ENCODE peak calls at places on chromosomes 6 and 20, in seven cellular contexts. D, Z, K, O, J, A and F are unnamed samples.

GRCh38 chr6:119148102-119148824 is 69.8 kb upstream of the FAM184A start:
- DNase-seq in Z (no peak), J (peak), K (peak), A (peak), D (no peak), O (peak), F (no peak)

GRCh38 chr6:32865724-32866443 is 11.9 kb downstream of the PSMB9 start:
- DNase-seq in A (no peak), O (no peak), Z (no peak), D (no peak), K (no peak), J (no peak), F (no peak)

GRCh38 chr20:19688031-19688806 is 69.8 kb upstream of the RIN2 start:
- DNase-seq in Z (peak), A (peak), K (peak), J (peak), D (peak), O (peak), F (peak)

GRCh38 chr6:81655696-81656095 is 96.8 kb downstream of the TENT5A start:
- DNase-seq in K (peak), O (no peak), Z (no peak), D (no peak), A (no peak), J (no peak), F (no peak)

GRCh38 chr20:35601021-35601973 is 14.3 kb upstream of the SPAG4 start:
- DNase-seq in K (peak), J (peak), O (peak), A (peak), D (peak), Z (peak), F (peak)

GRCh38 chr6:133895573-133896343 is 6.8 kb downstream of the TCF21 start:
- DNase-seq in D (no peak), O (no peak), J (no peak), K (peak), A (peak), Z (no peak), F (no peak)

GRCh38 chr6:106511274-106512047 is 117.8 kb downstream of the RTN4IP1 start:
- DNase-seq in K (peak), A (peak), O (peak), D (peak), Z (peak), J (peak), F (peak)

GRCh38 chr6:101001012-101001411 is 119.9 kb upstream of the ASCC3 start:
- DNase-seq in A (no peak), O (no peak), D (no peak), K (no peak), Z (no peak), J (no peak), F (no peak)

GRCh38 chr20:34262488-34263288 is 21.5 kb downstream of the ASIP start:
- DNase-seq in O (peak), D (peak), Z (peak), J (peak), K (peak), A (peak), F (peak)

GRCh38 chr20:35434085-35435005 is 3.7 kb downstream of the GDF5 start:
- DNase-seq in K (no peak), Z (no peak), A (peak), J (no peak), O (no peak), D (no peak), F (no peak)

GRCh38 chr20:39851459-39851858 is 837.6 kb downstream of the MAFB start:
- DNase-seq in Z (no peak), D (no peak), K (peak), J (no peak), O (no peak), A (peak), F (no peak)

GRCh38 chr20:49505518-49505917 is 23.1 kb upstream of the KCNB1 start:
- DNase-seq in J (no peak), A (peak), Z (peak), O (no peak), D (no peak), K (peak), F (no peak)

GRCh38 chr20:31594558-31595379 is 10.3 kb upstream of the ID1 start:
- DNase-seq in K (no peak), Z (no peak), O (no peak), D (peak), J (peak), A (no peak), F (no peak)

GRCh38 chr20:51666126-51666525 is 102.1 kb downstream of the ATP9A start:
- DNase-seq in A (no peak), Z (no peak), J (no peak), D (no peak), O (no peak), K (no peak), F (no peak)

GRCh38 chr6:129317931-129318820 is 391.8 kb downstream of the ARHGAP18 start:
- DNase-seq in D (no peak), A (peak), K (peak), O (no peak), Z (no peak), J (no peak), F (no peak)

GRCh38 chr6:42347456-42347855 is 104.3 kb downstream of the TRERF1 start:
- DNase-seq in J (no peak), Z (no peak), K (no peak), D (no peak), A (no peak), O (no peak), F (no peak)

GRCh38 chr6:34484899-34485298 is 19.0 kb downstream of the PACSIN1 start:
- DNase-seq in J (no peak), D (no peak), K (no peak), Z (no peak), O (peak), A (no peak), F (no peak)

GRCh38 chr6:121826156-121826810 is 390.8 kb downstream of the GJA1 start:
- DNase-seq in K (peak), A (peak), J (no peak), D (no peak), O (no peak), Z (no peak), F (no peak)

GRCh38 chr6:33914519-33915120 is 110.8 kb upstream of the MLN start:
- DNase-seq in D (peak), A (no peak), Z (no peak), K (no peak), J (no peak), O (peak), F (no peak)

GRCh38 chr6:75202676-75203131 is 3.1 kb downstream of the COL12A1 start:
- DNase-seq in O (no peak), A (peak), D (no peak), K (peak), J (no peak), Z (no peak), F (no peak)

GRCh38 chr6:52635049-52635577 is 35.8 kb upstream of the TMEM14A start:
- DNase-seq in D (no peak), Z (no peak), J (no peak), O (no peak), A (peak), K (peak), F (no peak)

GRCh38 chr6:113909224-113909856 is 52.2 kb downstream of the MARCKS start:
- DNase-seq in O (peak), D (no peak), A (peak), Z (no peak), K (peak), J (peak), F (no peak)

GRCh38 chr6:107075951-107076381 is 39.3 kb downstream of the BEND3 start:
- DNase-seq in O (peak), Z (peak), J (no peak), K (peak), A (peak), D (no peak), F (no peak)

GRCh38 chr6:56866917-56867522 is 87.9 kb upstream of the BEND6 start:
- DNase-seq in J (no peak), O (no peak), D (no peak), A (peak), Z (no peak), K (peak), F (no peak)

GRCh38 chr20:52937701-52938100 is 34.5 kb upstream of the TSHZ2 start:
- DNase-seq in A (no peak), O (peak), K (peak), D (no peak), J (peak), Z (no peak), F (no peak)

GRCh38 chr20:38272961-38273360 is 12.4 kb upstream of the KIAA1755 start:
- DNase-seq in J (no peak), A (peak), Z (no peak), D (no peak), O (no peak), K (peak), F (no peak)

GRCh38 chr6:153735761-153736160 is 303.3 kb upstream of the OPRM1 start:
- DNase-seq in D (no peak), A (no peak), J (no peak), Z (no peak), K (no peak), O (no peak), F (peak)

GRCh38 chr6:14126250-14126649 is 8.7 kb downstream of the CD83 start:
- DNase-seq in A (no peak), J (no peak), K (no peak), O (no peak), D (no peak), Z (no peak), F (no peak)

GRCh38 chr20:58716476-58717277 is 24.1 kb downstream of the NPEPL1 start:
- DNase-seq in J (peak), A (no peak), O (no peak), K (peak), D (peak), Z (peak), F (peak)

GRCh38 chr6:15327271-15327670 is 81.4 kb downstream of the JARID2 start:
- DNase-seq in O (peak), K (peak), J (no peak), Z (no peak), D (peak), A (no peak), F (no peak)

GRCh38 chr6:53042112-53042511 is 23.1 kb upstream of the FBXO9 start:
- DNase-seq in D (no peak), Z (no peak), J (peak), A (peak), O (no peak), K (peak), F (no peak)

GRCh38 chr20:47350181-47350550 is 6.3 kb downstream of the ZMYND8 start:
- DNase-seq in Z (no peak), A (no peak), K (no peak), D (no peak), O (peak), J (no peak), F (no peak)

GRCh38 chr6:39143238-39143930 is 28.4 kb upstream of the SAYSD1 start:
- DNase-seq in J (no peak), Z (no peak), K (no peak), D (no peak), O (no peak), A (no peak), F (no peak)

GRCh38 chr6:90003941-90004340 is 109.7 kb downstream of the GJA10 start:
- DNase-seq in D (no peak), O (no peak), J (no peak), K (peak), Z (no peak), A (no peak), F (no peak)

GRCh38 chr20:11117808-11118528 is 444.2 kb upstream of the JAG1 start:
- DNase-seq in A (peak), K (peak), Z (no peak), D (no peak), J (no peak), O (no peak), F (no peak)

GRCh38 chr6:155117266-155117665 is 122.2 kb downstream of the TIAM2 start:
- DNase-seq in Z (no peak), K (peak), J (no peak), O (no peak), D (no peak), A (peak), F (no peak)

GRCh38 chr6:1535295-1535694 is 74.4 kb upstream of the FOXC1 start:
- DNase-seq in J (no peak), D (no peak), Z (no peak), K (peak), O (no peak), A (no peak), F (no peak)

DNA sequence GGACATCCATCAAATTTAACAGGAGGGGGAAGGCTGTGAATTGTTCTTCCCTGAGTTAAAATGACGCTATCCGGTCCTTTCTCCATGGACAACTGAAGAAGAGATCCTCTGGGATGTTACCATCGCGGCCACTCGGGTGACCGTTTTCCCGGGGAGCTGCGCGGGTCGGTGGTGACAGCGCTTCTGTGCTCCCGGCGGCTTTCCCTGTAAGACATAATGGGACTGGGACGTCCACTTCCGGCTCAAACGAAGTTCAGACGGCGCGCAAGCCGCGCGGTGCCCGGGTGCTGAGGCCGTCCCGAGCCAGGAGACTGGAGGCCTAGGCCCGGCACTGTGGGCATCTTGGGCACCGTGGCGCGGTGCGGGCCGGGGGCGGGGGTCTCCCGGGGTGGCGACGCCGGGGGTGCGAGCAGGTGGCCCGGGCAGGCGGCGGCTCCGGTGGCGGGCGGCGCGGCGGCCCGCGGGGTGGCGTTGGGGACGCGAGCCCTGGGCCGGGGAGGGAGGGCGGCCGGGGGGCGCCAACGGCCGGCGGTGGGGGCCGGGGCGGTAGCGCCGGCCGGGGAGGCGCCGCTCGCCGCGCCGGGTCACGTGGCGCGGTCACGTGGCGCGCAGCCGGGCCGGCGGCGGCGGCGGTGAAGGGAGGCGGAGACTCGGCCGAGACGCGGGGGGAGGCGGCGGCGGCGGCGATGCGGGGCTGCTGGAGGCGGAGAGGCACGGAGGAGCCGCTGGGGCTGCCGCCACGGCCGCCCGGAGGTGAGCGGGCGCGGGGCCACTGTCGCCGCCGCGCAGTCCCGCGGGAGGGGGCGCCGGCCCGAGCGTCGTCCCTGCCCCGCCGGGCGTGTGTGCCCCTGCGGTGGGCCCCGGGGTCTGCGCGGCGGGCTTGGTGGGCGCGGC is 63.6 kb downstream of the GTF2H5 start:
- DNase-seq in J (peak), A (no peak), Z (peak), O (peak), K (peak), D (peak), F (peak)
- H3K4me3 ChIP-seq in J (peak), A (peak), Z (peak), O (peak), K (peak), D (peak), F (peak)

GRCh38 chr20:370151-370600 is 10.4 kb upstream of the TRIB3 start:
- DNase-seq in D (no peak), J (peak), K (no peak), A (no peak), Z (no peak), O (no peak), F (no peak)
- H3K4me3 ChIP-seq in D (no peak), J (no peak), K (no peak), A (no peak), Z (no peak), O (no peak), F (no peak)

GRCh38 chr20:36607586-36608387 is 2.2 kb downstream of the RAB5IF start:
- DNase-seq in A (no peak), D (peak), J (peak), K (no peak), Z (no peak), O (no peak), F (no peak)
- H3K4me3 ChIP-seq in A (no peak), D (no peak), J (peak), K (peak), Z (peak), O (peak), F (peak)

DNA sequence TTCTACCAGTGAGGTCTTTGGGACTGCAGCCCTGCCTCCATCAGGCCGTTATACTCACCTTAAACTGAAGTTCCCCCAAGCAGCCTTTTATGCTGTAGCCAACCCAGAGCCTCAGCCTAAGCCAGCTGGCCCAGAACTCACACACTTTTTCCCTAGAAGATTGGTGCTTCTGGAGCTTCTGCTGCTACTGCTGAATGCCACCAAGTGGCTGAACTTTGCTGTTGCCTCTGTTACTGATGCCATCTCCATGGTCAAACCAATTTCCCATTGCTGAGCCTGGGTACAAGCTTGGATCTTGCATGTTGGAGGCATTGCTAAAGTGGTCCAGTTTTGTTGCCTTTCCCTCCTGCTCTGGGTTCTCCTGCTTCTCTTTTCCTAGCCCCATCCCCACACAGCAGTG is 15.0 kb upstream of the TBX18 start:
- DNase-seq in J (no peak), O (no peak), D (no peak), Z (no peak), K (no peak), A (no peak), F (no peak)
- H3K4me3 ChIP-seq in J (no peak), O (no peak), D (no peak), Z (no peak), K (no peak), A (no peak), F (no peak)

GRCh38 chr6:80333342-80333741 is 226.9 kb downstream of the BCKDHB start:
- DNase-seq in K (no peak), O (no peak), J (no peak), Z (no peak), A (no peak), D (no peak), F (no peak)
- H3K4me3 ChIP-seq in K (no peak), O (no peak), J (no peak), Z (no peak), A (no peak), D (no peak), F (no peak)